ENCODE peak calls at places on chromosome 17, in four cellular contexts. I, C, X and N are unnamed samples.

GRCh38 chr17:62778990-62779681 is 29.0 kb downstream of the MARCHF10 start:
- DNase-seq in I (no peak), C (no peak), X (peak; percentile 92), N (peak; percentile 61)

GRCh38 chr17:39709319-39709997 is 9.6 kb downstream of the ERBB2 start:
- DNase-seq in C (no peak), I (no peak), X (no peak), N (no peak)

GRCh38 chr17:77526728-77527355 is 386.1 kb downstream of the SEC14L1 start:
- DNase-seq in I (no peak), X (no peak), C (no peak), N (no peak)

GRCh38 chr17:2101448-2102257 is 46.8 kb downstream of the HIC1 start:
- DNase-seq in X (no peak), I (no peak), C (no peak), N (peak; percentile 87)

GRCh38 chr17:63116967-63117366 is 150.9 kb downstream of the TANC2 start:
- DNase-seq in I (no peak), C (no peak), X (peak; percentile 17), N (no peak)

GRCh38 chr17:9844153-9844552 is 18.4 kb downstream of the GLP2R start:
- DNase-seq in I (no peak), X (no peak), C (no peak), N (no peak)

GRCh38 chr17:62902573-62903229 is 63.3 kb upstream of the TANC2 start:
- DNase-seq in I (no peak), X (no peak), C (no peak), N (no peak)

GRCh38 chr17:41678907-41679739 is 9.6 kb upstream of the EIF1 start:
- DNase-seq in C (no peak), I (peak; percentile 36), X (peak; percentile 80), N (no peak)

GRCh38 chr17:64575431-64575830 is 68.7 kb downstream of the CEP95 start:
- DNase-seq in C (no peak), I (no peak), X (no peak), N (no peak)

GRCh38 chr17:64009571-64010402 is 10.6 kb downstream of the ICAM2 start:
- DNase-seq in I (no peak), X (no peak), C (no peak), N (no peak)

GRCh38 chr17:78151514-78152008 is 5.4 kb downstream of the C17orf99 start:
- DNase-seq in I (peak; percentile 26), X (peak; percentile 79), C (no peak), N (no peak)

GRCh38 chr17:63354251-63354650 is 91.9 kb downstream of the CYB561 start:
- DNase-seq in C (no peak), I (no peak), X (no peak), N (no peak)

GRCh38 chr17:41369713-41370112 is at the start of gene KRT33B:
- DNase-seq in I (no peak), C (no peak), X (no peak), N (no peak)

GRCh38 chr17:17321356-17322025 is 18.3 kb downstream of the NT5M start:
- DNase-seq in C (no peak), I (no peak), X (no peak), N (no peak)

GRCh38 chr17:32385971-32386370 is 36.0 kb downstream of the ZNF207 start:
- DNase-seq in C (no peak), X (no peak), I (no peak), N (no peak)

GRCh38 chr17:67126983-67127382 is 82.6 kb downstream of the CACNG1 start:
- DNase-seq in C (no peak), I (no peak), X (no peak), N (no peak)

GRCh38 chr17:48055531-48056245 is 7.5 kb downstream of the NFE2L1 start:
- DNase-seq in C (no peak), X (peak; percentile 78), I (no peak), N (no peak)

GRCh38 chr17:18992454-18993130 is 12.0 kb downstream of the FAM83G start:
- DNase-seq in X (no peak), C (no peak), I (no peak), N (no peak)

GRCh38 chr17:38705803-38706624 is 941 bp downstream of the MLLT6 start:
- DNase-seq in I (peak; percentile 80), C (peak; percentile 35), X (peak; percentile 56), N (no peak)

GRCh38 chr17:41546819-41547218 is 18.7 kb upstream of the KRT19 start:
- DNase-seq in X (no peak), I (no peak), C (no peak), N (no peak)

GRCh38 chr17:81114694-81115093 is 50.6 kb upstream of the PVALEF start:
- DNase-seq in I (no peak), C (no peak), X (no peak), N (no peak)

GRCh38 chr17:12282056-12282455 is 261.4 kb downstream of the MAP2K4 start:
- DNase-seq in C (no peak), I (no peak), X (peak; percentile 64), N (no peak)

GRCh38 chr17:17131876-17132275 is 74.3 kb downstream of the PLD6 start:
- DNase-seq in C (no peak), I (no peak), X (no peak), N (no peak)

GRCh38 chr17:70552230-70552981 is 383.1 kb downstream of the KCNJ2 start:
- DNase-seq in C (no peak), I (no peak), X (peak; percentile 42), N (no peak)

GRCh38 chr17:82475458-82475857 is 16.9 kb downstream of the NARF start:
- DNase-seq in X (no peak), C (no peak), I (no peak), N (no peak)

GRCh38 chr17:35917519-35918213 is 12.9 kb downstream of the RDM1 start:
- DNase-seq in X (no peak), C (no peak), I (no peak), N (no peak)

GRCh38 chr17:40602445-40603443 is 37.5 kb upstream of the CCR7 start:
- DNase-seq in X (no peak), C (no peak), I (no peak), N (no peak)

GRCh38 chr17:61568219-61569072 is 22.6 kb downstream of the NACA2 start:
- DNase-seq in I (no peak), C (no peak), X (peak; percentile 97), N (no peak)

GRCh38 chr17:1116602-1117001 is 63.2 kb downstream of the ABR start:
- DNase-seq in X (no peak), C (no peak), I (no peak), N (no peak)

GRCh38 chr17:81128774-81129173 is 36.5 kb upstream of the PVALEF start:
- DNase-seq in X (no peak), C (no peak), I (no peak), N (no peak)

GRCh38 chr17:41939044-41939695 is 8.8 kb downstream of the ODAD4 start:
- DNase-seq in C (no peak), X (no peak), I (no peak), N (no peak)

DNA sequence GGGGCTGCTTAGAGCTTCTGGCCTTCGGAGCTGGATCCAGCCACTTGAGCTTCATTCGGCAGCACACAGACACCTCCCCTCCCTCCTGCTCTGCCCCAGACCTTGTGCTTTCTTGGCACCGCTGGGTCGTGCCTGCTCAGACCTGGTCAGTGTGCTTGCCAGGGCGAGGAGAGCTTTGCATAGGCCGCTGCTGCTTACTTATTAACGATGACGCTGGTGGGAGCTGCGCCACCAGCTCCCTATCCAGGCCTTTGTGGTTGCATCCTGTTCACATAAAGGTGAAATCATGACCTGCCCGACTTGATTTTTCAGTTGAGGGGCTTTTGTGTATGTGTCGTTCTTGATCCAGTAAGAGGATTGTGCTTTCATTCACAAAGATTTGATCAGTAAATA is 101.1 kb downstream of the MSI2 start:
- DNase-seq in I (peak; percentile 79), C (no peak), X (no peak), N (peak; percentile 86)
- TF ChIP-seq POLR2A in I (no peak), C (no peak), X (no peak), N (no peak)

DNA sequence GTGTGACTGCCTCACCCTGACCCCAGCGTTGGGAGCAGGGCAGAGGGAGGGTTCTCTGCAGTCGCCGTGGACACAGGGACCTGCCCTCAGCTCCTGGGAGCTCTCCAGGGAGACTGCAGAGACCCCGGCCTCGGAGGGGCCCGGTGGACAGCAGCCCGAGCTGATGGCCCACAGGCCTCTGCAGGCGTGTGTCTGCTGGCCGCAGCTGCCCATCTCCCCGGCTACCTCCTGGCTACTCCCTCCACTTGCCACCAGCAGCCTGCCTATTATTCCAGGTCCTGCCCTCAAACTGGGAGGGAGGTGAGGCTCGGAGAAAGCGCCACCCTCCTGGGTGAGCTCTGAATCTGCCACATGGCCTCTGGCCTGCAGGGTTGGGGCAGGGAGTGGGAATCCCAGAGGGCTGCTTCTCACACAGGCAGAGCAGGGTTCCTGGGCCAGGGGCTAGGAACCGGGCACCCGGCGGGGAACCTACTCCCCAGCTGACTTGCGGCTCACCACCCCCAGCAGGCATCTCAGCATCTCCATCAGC is 7.2 kb downstream of the SLC16A5 start:
- DNase-seq in I (no peak), X (no peak), C (no peak), N (no peak)
- H3K4me1 ChIP-seq in I (peaks cover 24% of the 10 kb centered on the region), X (peaks cover 72% of the 10 kb centered on the region), C (no peaks in the 10 kb centered on the region), N (peaks cover 31% of the 10 kb centered on the region)

DNA sequence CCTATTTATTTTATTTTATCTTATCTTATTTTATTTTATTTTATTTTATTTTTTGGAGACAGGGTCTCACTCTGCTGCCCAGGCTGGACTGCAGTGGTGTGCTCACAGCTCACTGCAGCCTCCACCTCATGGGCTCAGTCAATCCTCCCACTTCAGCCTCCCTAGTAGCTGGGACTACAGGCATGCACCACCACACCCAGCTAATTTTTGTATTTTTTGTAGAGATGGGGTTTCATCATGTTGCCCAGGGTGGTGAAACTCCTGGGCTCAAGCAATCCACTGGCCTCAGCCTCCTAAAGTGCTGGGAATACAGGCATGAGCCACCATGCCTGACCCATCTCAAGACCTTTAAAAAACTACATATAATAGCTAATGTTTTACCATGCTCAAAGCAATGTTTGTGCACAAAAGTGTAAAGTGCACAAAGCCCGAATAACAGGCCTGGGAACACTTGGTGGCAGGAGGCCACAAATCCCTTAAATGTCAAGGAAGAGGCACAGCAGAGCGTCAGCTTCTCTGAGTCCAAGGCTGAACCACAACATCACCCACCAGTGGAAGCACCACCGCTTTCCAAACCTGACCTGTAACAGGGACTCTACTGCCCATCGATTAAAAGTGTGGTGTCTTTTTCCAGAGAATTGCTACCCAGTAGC is 30.6 kb upstream of the SLC39A11 start:
- DNase-seq in X (no peak), I (no peak), C (no peak), N (no peak)
- TF ChIP-seq POLR2A in X (no peak), I (no peak), C (no peak), N (no peak)

DNA sequence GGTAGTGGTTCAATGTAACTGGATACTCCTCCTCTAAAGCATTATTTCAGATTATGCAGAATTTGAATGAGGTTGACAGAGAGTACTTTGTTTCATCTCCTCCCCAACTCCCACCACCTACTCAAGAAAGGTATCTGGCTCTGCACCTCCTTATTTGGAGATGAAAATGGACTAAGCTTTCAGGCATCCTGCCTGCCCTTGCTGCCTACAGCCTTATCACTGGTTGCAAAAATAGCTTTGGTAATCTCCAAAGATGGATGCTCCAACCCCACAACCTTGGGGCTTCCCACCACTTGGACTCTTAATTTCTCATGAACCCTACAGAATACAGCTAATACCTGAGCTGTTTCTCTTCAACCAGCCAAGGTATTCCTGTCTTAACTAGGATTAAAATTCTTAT is 45.3 kb upstream of the CORO6 start:
- DNase-seq in X (no peak), C (no peak), I (peak; percentile 48), N (no peak)
- H3K4me1 ChIP-seq in X (peaks cover 27% of the 10 kb centered on the region), C (no peaks in the 10 kb centered on the region), I (peaks cover 27% of the 10 kb centered on the region), N (no peaks in the 10 kb centered on the region)